ENCODE peak calls at places on chromosome 17, in four cellular contexts. One of them, this sample, is unnamed.

GRCh38 chr17:142876-143784 is 5.8 kb downstream of the SCGB1C2 start:
- DNase-seq in neural progenitor cell: no peak
- DNase-seq in effector memory CD4-positive, alpha-beta T cell: no peak
- DNase-seq in CD8-positive, alpha-beta memory T cell: no peak
- DNase-seq in this sample: peak; percentile 21

GRCh38 chr17:42018988-42019387 is 902 bp upstream of the NKIRAS2 start:
- DNase-seq in neural progenitor cell: no peak
- DNase-seq in effector memory CD4-positive, alpha-beta T cell: no peak
- DNase-seq in CD8-positive, alpha-beta memory T cell: no peak
- DNase-seq in this sample: no peak

GRCh38 chr17:35170968-35171771 is 23.0 kb downstream of the SLC35G3 start:
- DNase-seq in neural progenitor cell: no peak
- DNase-seq in effector memory CD4-positive, alpha-beta T cell: no peak
- DNase-seq in CD8-positive, alpha-beta memory T cell: no peak
- DNase-seq in this sample: no peak

GRCh38 chr17:42773290-42774035 is at the start of gene VPS25:
- DNase-seq in neural progenitor cell: peak; percentile 88
- DNase-seq in effector memory CD4-positive, alpha-beta T cell: peak; percentile 53
- DNase-seq in CD8-positive, alpha-beta memory T cell: peak; percentile 57
- DNase-seq in this sample: peak; percentile 78

GRCh38 chr17:4304417-4305027 is 40.7 kb upstream of the ANKFY1 start:
- DNase-seq in neural progenitor cell: peak; percentile 69
- DNase-seq in effector memory CD4-positive, alpha-beta T cell: no peak
- DNase-seq in CD8-positive, alpha-beta memory T cell: peak; percentile 40
- DNase-seq in this sample: no peak

GRCh38 chr17:58301504-58302150 is 20.9 kb upstream of the MPO start:
- DNase-seq in neural progenitor cell: no peak
- DNase-seq in effector memory CD4-positive, alpha-beta T cell: no peak
- DNase-seq in CD8-positive, alpha-beta memory T cell: no peak
- DNase-seq in this sample: no peak

GRCh38 chr17:73901661-73902415 is 257.6 kb upstream of the SDK2 start:
- DNase-seq in neural progenitor cell: peak; percentile 79
- DNase-seq in effector memory CD4-positive, alpha-beta T cell: no peak
- DNase-seq in CD8-positive, alpha-beta memory T cell: no peak
- DNase-seq in this sample: no peak

GRCh38 chr17:6648181-6648580 is 3.2 kb downstream of the MED31 start:
- DNase-seq in neural progenitor cell: no peak
- DNase-seq in effector memory CD4-positive, alpha-beta T cell: no peak
- DNase-seq in CD8-positive, alpha-beta memory T cell: no peak
- DNase-seq in this sample: no peak

GRCh38 chr17:82400830-82401229 is 17.3 kb upstream of the HEXD start:
- DNase-seq in neural progenitor cell: no peak
- DNase-seq in effector memory CD4-positive, alpha-beta T cell: peak; percentile 23
- DNase-seq in CD8-positive, alpha-beta memory T cell: peak; percentile 29
- DNase-seq in this sample: no peak

GRCh38 chr17:33218657-33219298 is 74.3 kb downstream of the ASIC2 start:
- DNase-seq in neural progenitor cell: no peak
- DNase-seq in effector memory CD4-positive, alpha-beta T cell: no peak
- DNase-seq in CD8-positive, alpha-beta memory T cell: no peak
- DNase-seq in this sample: no peak

GRCh38 chr17:37710344-37710886 is 34.4 kb downstream of the HNF1B start:
- DNase-seq in neural progenitor cell: peak; percentile 94
- DNase-seq in effector memory CD4-positive, alpha-beta T cell: no peak
- DNase-seq in CD8-positive, alpha-beta memory T cell: no peak
- DNase-seq in this sample: no peak

GRCh38 chr17:13204607-13205237 is 186.9 kb upstream of the ELAC2 start:
- DNase-seq in neural progenitor cell: no peak
- DNase-seq in effector memory CD4-positive, alpha-beta T cell: no peak
- DNase-seq in CD8-positive, alpha-beta memory T cell: no peak
- DNase-seq in this sample: no peak

GRCh38 chr17:22278302-22279275 is 586.3 kb downstream of the KCNJ18 start:
- DNase-seq in neural progenitor cell: no peak
- DNase-seq in effector memory CD4-positive, alpha-beta T cell: no peak
- DNase-seq in CD8-positive, alpha-beta memory T cell: no peak
- DNase-seq in this sample: no peak

GRCh38 chr17:51166987-51167931 is 1.0 kb downstream of the NME2 start:
- DNase-seq in neural progenitor cell: peak; percentile 66
- DNase-seq in effector memory CD4-positive, alpha-beta T cell: peak; percentile 43
- DNase-seq in CD8-positive, alpha-beta memory T cell: peak; percentile 57
- DNase-seq in this sample: no peak

GRCh38 chr17:43367588-43368242 is 31.1 kb upstream of the ARL4D start:
- DNase-seq in neural progenitor cell: peak; percentile 64
- DNase-seq in effector memory CD4-positive, alpha-beta T cell: no peak
- DNase-seq in CD8-positive, alpha-beta memory T cell: no peak
- DNase-seq in this sample: no peak

GRCh38 chr17:35752945-35753764 is at the start of gene GAS2L2:
- DNase-seq in neural progenitor cell: no peak
- DNase-seq in effector memory CD4-positive, alpha-beta T cell: no peak
- DNase-seq in CD8-positive, alpha-beta memory T cell: no peak
- DNase-seq in this sample: no peak

GRCh38 chr17:42289863-42290165 is 1.5 kb downstream of the STAT5A start:
- DNase-seq in neural progenitor cell: no peak
- DNase-seq in effector memory CD4-positive, alpha-beta T cell: peak; percentile 31
- DNase-seq in CD8-positive, alpha-beta memory T cell: no peak
- DNase-seq in this sample: no peak

GRCh38 chr17:40618754-40619625 is 28.6 kb downstream of the SMARCE1 start:
- DNase-seq in neural progenitor cell: no peak
- DNase-seq in effector memory CD4-positive, alpha-beta T cell: no peak
- DNase-seq in CD8-positive, alpha-beta memory T cell: no peak
- DNase-seq in this sample: no peak

GRCh38 chr17:40621019-40621418 is 26.6 kb downstream of the SMARCE1 start:
- DNase-seq in neural progenitor cell: no peak
- DNase-seq in effector memory CD4-positive, alpha-beta T cell: no peak
- DNase-seq in CD8-positive, alpha-beta memory T cell: no peak
- DNase-seq in this sample: no peak

GRCh38 chr17:40623419-40624217 is 24.0 kb downstream of the SMARCE1 start:
- DNase-seq in neural progenitor cell: no peak
- DNase-seq in effector memory CD4-positive, alpha-beta T cell: no peak
- DNase-seq in CD8-positive, alpha-beta memory T cell: no peak
- DNase-seq in this sample: no peak

GRCh38 chr17:40622509-40622928 is 25.1 kb downstream of the SMARCE1 start:
- DNase-seq in neural progenitor cell: no peak
- DNase-seq in effector memory CD4-positive, alpha-beta T cell: no peak
- DNase-seq in CD8-positive, alpha-beta memory T cell: no peak
- DNase-seq in this sample: no peak

GRCh38 chr17:40621558-40621957 is 26.1 kb downstream of the SMARCE1 start:
- DNase-seq in neural progenitor cell: no peak
- DNase-seq in effector memory CD4-positive, alpha-beta T cell: no peak
- DNase-seq in CD8-positive, alpha-beta memory T cell: no peak
- DNase-seq in this sample: no peak
- H3K27ac ChIP-seq in neural progenitor cell: no peak overlapping the region
- H3K27ac ChIP-seq in effector memory CD4-positive, alpha-beta T cell: no peak overlapping the region
- H3K27ac ChIP-seq in CD8-positive, alpha-beta memory T cell: no peak overlapping the region
- H3K27ac ChIP-seq in this sample: no peak overlapping the region

GRCh38 chr17:44987194-44987882 is 19.2 kb upstream of the C1QL1 start:
- DNase-seq in neural progenitor cell: peak; percentile 64
- DNase-seq in effector memory CD4-positive, alpha-beta T cell: no peak
- DNase-seq in CD8-positive, alpha-beta memory T cell: no peak
- DNase-seq in this sample: no peak

GRCh38 chr17:44989552-44990138 is 21.5 kb upstream of the C1QL1 start:
- DNase-seq in neural progenitor cell: no peak
- DNase-seq in effector memory CD4-positive, alpha-beta T cell: no peak
- DNase-seq in CD8-positive, alpha-beta memory T cell: no peak
- DNase-seq in this sample: no peak

GRCh38 chr17:44988256-44988942 is 20.3 kb upstream of the C1QL1 start:
- DNase-seq in neural progenitor cell: peak; percentile 24
- DNase-seq in effector memory CD4-positive, alpha-beta T cell: no peak
- DNase-seq in CD8-positive, alpha-beta memory T cell: no peak
- DNase-seq in this sample: no peak

GRCh38 chr17:44990994-44991393 is 22.9 kb upstream of the C1QL1 start:
- DNase-seq in neural progenitor cell: no peak
- DNase-seq in effector memory CD4-positive, alpha-beta T cell: no peak
- DNase-seq in CD8-positive, alpha-beta memory T cell: no peak
- DNase-seq in this sample: no peak

GRCh38 chr17:44987883-44988195 is 19.7 kb upstream of the C1QL1 start:
- DNase-seq in neural progenitor cell: no peak
- DNase-seq in effector memory CD4-positive, alpha-beta T cell: no peak
- DNase-seq in CD8-positive, alpha-beta memory T cell: no peak
- DNase-seq in this sample: no peak
- H3K4me3 ChIP-seq in neural progenitor cell: peak overlapping the region; percentile 36
- H3K4me3 ChIP-seq in effector memory CD4-positive, alpha-beta T cell: no peak overlapping the region
- H3K4me3 ChIP-seq in CD8-positive, alpha-beta memory T cell: no peak overlapping the region
- H3K4me3 ChIP-seq in this sample: no peak overlapping the region

GRCh38 chr17:78322327-78322857 is 37.5 kb downstream of the SOCS3 start:
- DNase-seq in neural progenitor cell: no peak
- DNase-seq in effector memory CD4-positive, alpha-beta T cell: no peak
- DNase-seq in CD8-positive, alpha-beta memory T cell: no peak
- DNase-seq in this sample: no peak
- H3K27ac ChIP-seq in neural progenitor cell: no peak overlapping the region
- H3K27ac ChIP-seq in effector memory CD4-positive, alpha-beta T cell: no peak overlapping the region
- H3K27ac ChIP-seq in CD8-positive, alpha-beta memory T cell: no peak overlapping the region
- H3K27ac ChIP-seq in this sample: no peak overlapping the region

GRCh38 chr17:55289106-55289446 is 24.3 kb downstream of the HLF start:
- DNase-seq in neural progenitor cell: no peak
- DNase-seq in effector memory CD4-positive, alpha-beta T cell: no peak
- DNase-seq in CD8-positive, alpha-beta memory T cell: no peak
- DNase-seq in this sample: no peak

GRCh38 chr17:55290721-55291507 is 26.2 kb downstream of the HLF start:
- DNase-seq in neural progenitor cell: no peak
- DNase-seq in effector memory CD4-positive, alpha-beta T cell: no peak
- DNase-seq in CD8-positive, alpha-beta memory T cell: no peak
- DNase-seq in this sample: no peak

GRCh38 chr17:55286681-55287589 is 22.2 kb downstream of the HLF start:
- DNase-seq in neural progenitor cell: no peak
- DNase-seq in effector memory CD4-positive, alpha-beta T cell: no peak
- DNase-seq in CD8-positive, alpha-beta memory T cell: no peak
- DNase-seq in this sample: no peak

GRCh38 chr17:55289978-55290377 is 25.2 kb downstream of the HLF start:
- DNase-seq in neural progenitor cell: no peak
- DNase-seq in effector memory CD4-positive, alpha-beta T cell: no peak
- DNase-seq in CD8-positive, alpha-beta memory T cell: no peak
- DNase-seq in this sample: no peak

GRCh38 chr17:55288356-55289105 is 23.8 kb downstream of the HLF start:
- DNase-seq in neural progenitor cell: no peak
- DNase-seq in effector memory CD4-positive, alpha-beta T cell: no peak
- DNase-seq in CD8-positive, alpha-beta memory T cell: no peak
- DNase-seq in this sample: no peak
- H3K4me3 ChIP-seq in neural progenitor cell: no peak overlapping the region
- H3K4me3 ChIP-seq in effector memory CD4-positive, alpha-beta T cell: no peak overlapping the region
- H3K4me3 ChIP-seq in CD8-positive, alpha-beta memory T cell: no peak overlapping the region
- H3K4me3 ChIP-seq in this sample: no peak overlapping the region

GRCh38 chr17:49509588-49509917 is 14.5 kb downstream of the NGFR start:
- DNase-seq in neural progenitor cell: no peak
- DNase-seq in effector memory CD4-positive, alpha-beta T cell: no peak
- DNase-seq in CD8-positive, alpha-beta memory T cell: no peak
- DNase-seq in this sample: no peak
- H3K27ac ChIP-seq in neural progenitor cell: no peak overlapping the region
- H3K27ac ChIP-seq in effector memory CD4-positive, alpha-beta T cell: no peak overlapping the region
- H3K27ac ChIP-seq in CD8-positive, alpha-beta memory T cell: no peak overlapping the region
- H3K27ac ChIP-seq in this sample: no peak overlapping the region

GRCh38 chr17:29572691-29573557 is 4.4 kb downstream of the TP53I13 start:
- DNase-seq in neural progenitor cell: peak; percentile 82
- DNase-seq in effector memory CD4-positive, alpha-beta T cell: peak; percentile 18
- DNase-seq in CD8-positive, alpha-beta memory T cell: peak; percentile 36
- DNase-seq in this sample: peak; percentile 72
- H3K4me3 ChIP-seq in neural progenitor cell: no peak overlapping the region
- H3K4me3 ChIP-seq in effector memory CD4-positive, alpha-beta T cell: no peak overlapping the region
- H3K4me3 ChIP-seq in CD8-positive, alpha-beta memory T cell: no peak overlapping the region
- H3K4me3 ChIP-seq in this sample: peak overlapping the region; percentile 54